ENCODE peak calls at places on chromosomes 11 and 22, in nine cellular contexts. U is adrenal gland, H is tibial nerve, J is ovary, Z is thyroid gland, T is endothelial cell of umbilical vein, O is Peyer's patch, X is sigmoid colon, F is body of pancreas. B is an unnamed sample.

GRCh38 chr22:43327039-43327438 is 16.1 kb downstream of the SCUBE1 start:
- DNase-seq in U (no peak), H (no peak), J (no peak), Z (no peak), T (no peak), O (no peak), X (no peak), F (no peak), B (no peak)

GRCh38 chr11:113591122-113591521 is 115.0 kb downstream of the TMPRSS5 start:
- DNase-seq in U (peak; percentile 91), H (no peak), J (no peak), Z (no peak), T (no peak), O (no peak), X (no peak), F (no peak), B (peak; percentile 88)

GRCh38 chr11:64751580-64751979 is 7.6 kb upstream of the RASGRP2 start:
- DNase-seq in U (no peak), H (no peak), J (no peak), Z (no peak), T (no peak), O (no peak), X (peak; percentile 48), F (no peak), B (no peak)

GRCh38 chr22:37030560-37031281 is 11.2 kb downstream of the MPST start:
- DNase-seq in U (no peak), H (no peak), J (no peak), Z (no peak), T (no peak), O (peak; percentile 37), X (no peak), F (no peak), B (no peak)

GRCh38 chr22:19515654-19516377 is 8.4 kb downstream of the CLDN5 start:
- DNase-seq in U (no peak), H (no peak), J (no peak), Z (no peak), T (no peak), O (no peak), X (no peak), F (no peak), B (no peak)

GRCh38 chr11:108933630-108934029 is 268.8 kb downstream of the DDX10 start:
- DNase-seq in U (no peak), H (no peak), J (no peak), Z (no peak), T (no peak), O (no peak), X (no peak), F (no peak), B (no peak)

GRCh38 chr22:50376064-50376747 is 33.1 kb downstream of the PPP6R2 start:
- DNase-seq in U (no peak), H (no peak), J (no peak), Z (peak; percentile 85), T (no peak), O (no peak), X (no peak), F (no peak), B (no peak)

GRCh38 chr22:48500481-48501230 is 1327.0 kb downstream of the BRD1 start:
- DNase-seq in U (no peak), H (no peak), J (no peak), Z (no peak), T (no peak), O (no peak), X (no peak), F (no peak), B (no peak)

GRCh38 chr22:42194104-42194851 is 63.7 kb upstream of the CYP2D6 start:
- DNase-seq in U (peak; percentile 71), H (no peak), J (no peak), Z (no peak), T (no peak), O (no peak), X (no peak), F (no peak), B (no peak)

GRCh38 chr11:78416285-78417174 is 1.1 kb downstream of the GAB2 start:
- DNase-seq in U (peak; percentile 97), H (peak; percentile 83), J (peak; percentile 84), Z (peak; percentile 84), T (peak; percentile 91), O (peak; percentile 91), X (peak; percentile 95), F (peak; percentile 84), B (peak; percentile 97)
- TF ChIP-seq POLR2A in U (peak; percentile 22), H (peak; percentile 81), J (peak; percentile 80), Z (peak; percentile 62), T (peak; percentile 58), O (peak; percentile 84), X (peak; percentile 40), F (peak; percentile 84), B (no peak)

GRCh38 chr11:79100093-79100704 is 340.6 kb downstream of the TENM4 start:
- DNase-seq in U (peak; percentile 61), H (peak; percentile 44), J (no peak), Z (peak; percentile 42), T (peak; percentile 68), O (no peak), X (no peak), F (peak; percentile 45), B (no peak)
- TF ChIP-seq CTCF in U (peak; percentile 58), H (peak; percentile 51), J (no peak), Z (peak; percentile 75), T (peak; percentile 78), O (peak; percentile 62), X (peak; percentile 72), F (peak; percentile 75), B (peak; percentile 75)

GRCh38 chr11:35633827-35634226 is 15.6 kb downstream of the FJX1 start:
- DNase-seq in U (no peak), H (no peak), J (no peak), Z (no peak), T (no peak), O (no peak), X (no peak), F (no peak), B (no peak)
- H3K27ac ChIP-seq in U (no peak overlapping the region), H (no peak overlapping the region), J (no peak overlapping the region), Z (no peak overlapping the region), T (no peak overlapping the region), O (no peak overlapping the region), X (no peak overlapping the region), F (no peak overlapping the region), B (no peak overlapping the region)

DNA sequence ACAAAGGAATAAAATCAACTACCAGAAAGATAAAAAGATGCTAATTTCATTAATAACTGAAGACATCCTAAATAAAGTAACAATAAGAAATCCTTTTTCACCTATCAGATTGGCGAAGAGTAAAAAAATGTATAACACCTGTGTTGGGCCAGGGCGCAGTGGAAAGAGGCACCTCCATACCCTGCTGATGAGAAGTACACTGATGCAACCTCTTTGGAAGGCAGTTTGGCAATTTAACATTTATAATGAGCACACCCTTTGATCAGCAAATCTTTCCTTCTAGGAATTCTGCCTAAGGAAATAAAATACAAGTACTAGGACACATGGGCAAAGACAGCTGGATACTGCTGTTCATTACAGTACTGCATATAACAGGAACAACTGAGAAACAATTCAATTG is 110.0 kb downstream of the RPL27A start:
- DNase-seq in U (no peak), H (no peak), J (no peak), Z (no peak), T (no peak), O (no peak), X (no peak), F (no peak), B (no peak)
- TF ChIP-seq POLR2A in U (no peak), H (no peak), J (no peak), Z (no peak), T (no peak), O (no peak), X (no peak), F (no peak), B (no peak)

B was measured in esophagus muscularis mucosa.